ENCODE peak calls at places on chromosomes 12 and 14, in nine cellular contexts. F, A, I, S, V, O, L, H and B are unnamed samples.
A peak's percentile ranks its signal among the peaks of the same experiment; 100 is the strongest.

GRCh38 chr14:61468063-61468825 is 146.9 kb downstream of the PRKCH start:
- DNase-seq in H (no peak), V (no peak), L (no peak), I (no peak), S (no peak), O (no peak), F (no peak), A (no peak), B (no peak)

GRCh38 chr14:43937001-43937400 is 570.1 kb downstream of the FSCB start:
- DNase-seq in F (no peak), V (no peak), A (no peak), H (no peak), I (no peak), S (no peak), L (no peak), O (no peak), B (no peak)

GRCh38 chr12:108316153-108316892 is 22.8 kb downstream of the CMKLR1 start:
- DNase-seq in F (no peak), S (no peak), O (no peak), H (no peak), L (no peak), A (no peak), V (no peak), I (no peak), B (no peak)

GRCh38 chr12:42729532-42729895 is 140.0 kb upstream of the PRICKLE1 start:
- DNase-seq in H (no peak), L (no peak), I (no peak), V (no peak), F (no peak), A (no peak), O (no peak), S (no peak), B (no peak)

GRCh38 chr12:107749094-107749493 is 11.8 kb downstream of the PRDM4 start:
- DNase-seq in I (peak; percentile 26), H (no peak), O (no peak), F (no peak), S (no peak), A (peak; percentile 56), V (no peak), L (no peak), B (no peak)

GRCh38 chr14:104110491-104111209 is 25.1 kb downstream of the ASPG start:
- DNase-seq in S (peak; percentile 8), A (no peak), V (no peak), O (no peak), H (no peak), F (peak; percentile 83), L (no peak), I (no peak), B (peak; percentile 3)

GRCh38 chr14:103679351-103679750 is 35.9 kb downstream of the XRCC3 start:
- DNase-seq in F (no peak), S (peak; percentile 66), A (peak; percentile 46), I (no peak), H (no peak), V (peak; percentile 6), O (peak; percentile 67), L (no peak), B (no peak)

GRCh38 chr14:91466192-91466591 is 43.9 kb downstream of the PPP4R3A start:
- DNase-seq in F (no peak), I (no peak), H (no peak), S (no peak), V (no peak), O (no peak), A (no peak), L (no peak), B (no peak)

DNA sequence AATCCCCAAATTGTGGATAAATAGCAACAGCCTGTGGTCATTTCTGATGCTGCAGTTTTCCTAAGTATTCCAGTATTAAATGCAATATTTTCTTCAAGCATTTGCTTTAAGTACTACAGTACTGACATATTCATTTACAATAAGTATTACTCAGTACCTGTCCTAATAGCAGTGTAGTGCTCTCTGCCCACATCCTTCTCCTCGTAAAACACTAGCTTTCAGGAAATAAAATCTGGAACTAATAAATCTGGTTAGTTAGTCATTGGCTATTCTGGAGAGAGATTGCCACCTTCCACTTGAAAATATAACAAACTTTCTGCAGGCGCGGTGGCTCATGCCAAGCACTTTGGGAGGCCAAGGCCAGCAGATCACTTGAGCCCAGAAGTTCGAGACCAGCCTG is 441.5 kb downstream of the PRKD1 start:
- DNase-seq in H (no peak), L (no peak), I (no peak), A (peak; percentile 49), F (no peak), O (no peak), V (no peak), S (no peak), B (no peak)
- TF ChIP-seq CTCF in H (no peak), L (no peak), I (no peak), A (no peak), F (no peak), O (no peak), V (no peak), S (no peak), B (no peak)

GRCh38 chr12:62799126-62799736 is 135.7 kb downstream of the PPM1H start:
- DNase-seq in L (peak; percentile 57), A (peak; percentile 84), S (peak; percentile 73), O (peak; percentile 81), H (peak; percentile 47), V (peak; percentile 56), I (peak; percentile 74), F (no peak), B (peak; percentile 75)

GRCh38 chr12:62793256-62794217 is 141.4 kb downstream of the PPM1H start:
- DNase-seq in H (peak; percentile 86), A (peak; percentile 94), I (peak; percentile 88), O (peak; percentile 82), V (peak; percentile 51), S (peak; percentile 83), F (peak; percentile 97), L (peak; percentile 92), B (peak; percentile 87)

GRCh38 chr12:62789856-62790255 is 145.1 kb downstream of the PPM1H start:
- DNase-seq in I (no peak), O (no peak), F (no peak), V (no peak), A (no peak), L (no peak), H (no peak), S (no peak), B (no peak)

GRCh38 chr12:62792526-62792925 is 142.4 kb downstream of the PPM1H start:
- DNase-seq in F (no peak), S (no peak), L (no peak), V (no peak), O (no peak), I (no peak), H (no peak), A (no peak), B (no peak)

DNA sequence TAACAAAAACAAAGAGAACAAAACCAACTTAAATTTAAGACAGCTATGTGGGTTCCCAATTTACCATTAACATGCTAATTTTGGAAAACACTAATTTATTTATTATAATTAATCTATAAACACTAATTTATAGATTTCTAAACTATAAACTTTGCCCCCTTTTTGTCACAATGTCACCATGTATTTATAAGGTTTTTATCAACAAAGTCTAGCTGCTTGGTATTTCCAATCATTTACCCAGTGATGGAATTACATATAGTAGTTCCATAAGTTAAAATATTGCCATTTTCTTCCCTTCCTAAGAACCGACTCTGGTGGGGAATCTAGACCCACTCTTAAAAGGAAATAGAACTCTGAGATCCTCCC is 140.7 kb downstream of the PPM1H start:
- DNase-seq in L (no peak), A (no peak), V (no peak), O (no peak), H (no peak), S (no peak), I (no peak), F (no peak), B (no peak)
- TF ChIP-seq CTCF in L (no peak), A (no peak), V (no peak), O (no peak), H (no peak), S (no peak), I (no peak), F (no peak), B (peak; percentile 5)

DNA sequence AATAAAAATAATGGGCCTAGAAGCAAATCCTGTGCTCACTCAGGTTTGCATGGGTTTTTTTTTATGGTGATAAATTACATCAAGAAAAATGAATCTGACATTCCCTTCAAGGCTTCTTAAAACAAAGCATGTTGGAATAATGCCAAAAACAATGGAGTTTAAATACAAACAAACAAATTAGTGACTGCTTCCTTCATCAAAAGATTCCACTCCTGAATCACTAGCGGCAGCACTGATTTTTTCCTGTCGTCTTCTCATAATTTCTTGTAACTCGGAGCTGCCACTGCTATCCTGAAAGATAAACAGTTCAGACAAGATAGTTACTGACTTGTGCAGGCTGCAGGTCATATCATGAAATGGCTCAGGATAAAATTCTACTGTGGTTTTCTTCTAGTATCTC is 168.0 kb downstream of the EPS8 start:
- DNase-seq in L (no peak), H (no peak), S (no peak), F (no peak), I (no peak), V (no peak), O (no peak), A (no peak), B (no peak)
- TF ChIP-seq CTCF in L (no peak), H (no peak), S (no peak), F (no peak), I (no peak), V (no peak), O (no peak), A (no peak), B (no peak)

GRCh38 chr12:2180737-2181082 is 127.9 kb downstream of the CACNA1C start:
- DNase-seq in A (no peak), S (no peak), I (no peak), H (no peak), V (no peak), L (no peak), F (peak; percentile 43), O (no peak), B (no peak)

GRCh38 chr12:2185751-2186341 is 133.1 kb downstream of the CACNA1C start:
- DNase-seq in F (no peak), O (no peak), L (no peak), S (no peak), V (no peak), I (no peak), A (peak; percentile 14), H (no peak), B (no peak)

GRCh38 chr12:2179953-2180736 is 127.4 kb downstream of the CACNA1C start:
- DNase-seq in O (no peak), H (peak; percentile 82), A (peak; percentile 97), I (peak; percentile 94), S (no peak), F (peak; percentile 90), V (no peak), L (no peak), B (no peak)

GRCh38 chr12:2187195-2187963 is 134.6 kb downstream of the CACNA1C start:
- DNase-seq in A (no peak), F (no peak), O (no peak), H (no peak), I (no peak), S (no peak), L (no peak), V (no peak), B (no peak)

DNA sequence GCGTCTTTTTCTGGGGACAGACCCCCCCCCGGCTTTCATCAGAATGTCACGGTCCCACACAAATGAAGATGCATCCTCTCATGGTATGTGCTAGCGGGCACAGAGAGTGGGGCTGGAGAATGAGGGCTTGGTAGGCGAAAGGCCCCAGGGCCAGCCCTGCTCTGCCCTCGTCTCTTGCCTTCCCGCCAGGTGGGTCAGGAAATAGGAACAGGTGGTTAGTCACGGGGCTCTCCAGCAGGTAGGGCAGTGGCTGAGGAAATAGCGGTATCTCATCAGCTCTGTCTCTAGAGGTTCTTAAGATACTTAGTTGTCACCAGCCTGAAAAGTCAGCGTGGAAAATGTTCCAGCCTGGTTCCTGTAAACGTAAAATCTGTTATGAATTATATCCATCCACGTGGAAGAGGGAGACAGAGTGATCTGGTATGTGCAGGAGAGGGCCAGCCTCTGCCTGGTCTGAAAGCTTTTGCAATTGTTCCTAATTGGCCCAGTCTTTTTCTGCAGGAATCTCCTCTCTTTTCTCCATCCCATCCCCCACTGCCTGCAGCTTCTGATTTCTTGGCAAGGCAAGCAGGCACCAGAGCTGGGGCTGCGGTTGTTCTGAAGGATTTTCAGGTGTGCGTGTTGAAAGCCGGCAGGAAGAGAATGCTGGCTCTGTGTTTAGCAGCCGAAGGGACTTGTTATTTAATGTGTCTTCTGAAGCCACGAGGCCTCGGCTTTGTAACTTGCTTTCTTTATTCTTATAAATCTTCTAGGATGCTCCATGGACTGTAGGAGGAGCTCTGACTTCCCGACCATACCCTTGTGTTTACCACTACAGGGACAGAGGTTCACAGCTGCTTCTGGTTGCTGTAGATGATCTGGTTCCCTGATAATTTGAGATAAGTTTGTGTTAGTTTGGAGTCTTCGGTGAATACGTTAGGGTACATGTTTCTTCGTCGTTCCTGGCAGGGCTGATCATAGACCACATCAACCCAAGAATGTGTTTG is 131.1 kb downstream of the CACNA1C start:
- DNase-seq in F (no peak), I (peak; percentile 35), S (no peak), V (peak; percentile 11), A (peak; percentile 85), O (peak; percentile 30), L (no peak), H (peak; percentile 54), B (no peak)
- TF ChIP-seq CTCF in F (no peak), I (peak; percentile 15), S (no peak), V (peak; percentile 26), A (peak; percentile 59), O (peak; percentile 7), L (no peak), H (no peak), B (no peak)